ENCODE peak calls at places on chromosomes 1 and 21, in four cellular contexts. N is AG09309, R is GM23338, K is fibroblast of mammary gland. I is an unnamed sample.
A peak's percentile ranks its signal among the peaks of the same experiment; 100 is the strongest.

GRCh38 chr1:150874455-150875196 is 1.8 kb downstream of the ARNT start:
- DNase-seq in K (peak; percentile 11), N (no peak), R (no peak), I (no peak)

GRCh38 chr1:43536864-43537358 is 6.2 kb downstream of the PTPRF start:
- DNase-seq in R (no peak), N (no peak), K (no peak), I (no peak)

GRCh38 chr1:176364231-176364905 is 98.6 kb upstream of the PAPPA2 start:
- DNase-seq in N (no peak), R (peak; percentile 4), K (no peak), I (peak; percentile 7)

GRCh38 chr1:183956559-183957188 is 80.9 kb downstream of the COLGALT2 start:
- DNase-seq in N (peak; percentile 67), R (no peak), K (peak; percentile 88), I (no peak)

GRCh38 chr1:21927531-21928237 is 9.4 kb downstream of the HSPG2 start:
- DNase-seq in N (no peak), K (peak; percentile 91), R (no peak), I (no peak)

GRCh38 chr1:168792142-168792541 is 63.1 kb upstream of the DPT start:
- DNase-seq in K (no peak), R (no peak), N (no peak), I (no peak)

GRCh38 chr1:179017383-179018326 is 8.0 kb upstream of the FAM20B start:
- DNase-seq in R (no peak), K (peak; percentile 61), N (no peak), I (no peak)

GRCh38 chr1:8097077-8097799 is 71.1 kb upstream of the ERRFI1 start:
- DNase-seq in R (no peak), N (peak; percentile 76), K (peak; percentile 96), I (no peak)

GRCh38 chr1:203200059-203200553 is 13.6 kb upstream of the CHI3L1 start:
- DNase-seq in R (no peak), K (peak; percentile 94), N (peak; percentile 89), I (no peak)

GRCh38 chr1:18840145-18840544 is 19.3 kb downstream of the TAS1R2 start:
- DNase-seq in N (no peak), K (no peak), R (no peak), I (no peak)

GRCh38 chr1:192639607-192640368 is 3.8 kb downstream of the RGS13 start:
- DNase-seq in N (peak; percentile 50), K (peak; percentile 55), R (no peak), I (no peak)

GRCh38 chr1:8096105-8097011 is 70.2 kb upstream of the ERRFI1 start:
- DNase-seq in N (peak; percentile 67), R (no peak), K (peak; percentile 90), I (no peak)

GRCh38 chr1:227429447-227430359 is 111.4 kb upstream of the CDC42BPA start:
- DNase-seq in N (peak; percentile 11), R (no peak), K (peak; percentile 70), I (no peak)

GRCh38 chr1:230972855-230973271 is 5.8 kb downstream of the TTC13 start:
- DNase-seq in K (no peak), N (no peak), R (no peak), I (no peak)

GRCh38 chr1:20739225-20739624 is 6.7 kb upstream of the SH2D5 start:
- DNase-seq in R (no peak), N (peak; percentile 44), K (peak; percentile 64), I (no peak)

GRCh38 chr1:100703716-100704115 is 15.8 kb upstream of the VCAM1 start:
- DNase-seq in K (no peak), N (peak; percentile 33), R (no peak), I (no peak)

GRCh38 chr21:44517175-44517899 is 22.7 kb downstream of the KRTAP10-1 start:
- DNase-seq in R (peak; percentile 55), K (peak; percentile 45), N (no peak), I (peak; percentile 85)

GRCh38 chr1:54798206-54798605 is 2.9 kb downstream of the TTC22 start:
- DNase-seq in N (no peak), K (no peak), R (no peak), I (no peak)

GRCh38 chr1:213568929-213569815 is 418.6 kb upstream of the PROX1 start:
- DNase-seq in N (no peak), R (no peak), K (no peak), I (no peak)

GRCh38 chr1:237851209-237851845 is 39.4 kb downstream of the ZP4 start:
- DNase-seq in R (peak; percentile 91), N (peak; percentile 10), K (peak; percentile 61), I (peak; percentile 59)

GRCh38 chr1:24015226-24016210 is 35.4 kb upstream of the SRSF10 start:
- DNase-seq in K (peak; percentile 93), R (no peak), N (peak; percentile 76), I (no peak)

GRCh38 chr21:33257404-33257803 is 8.8 kb upstream of the IL10RB start:
- DNase-seq in K (no peak), R (no peak), N (no peak), I (no peak)

GRCh38 chr1:163844393-163844948 is 522.7 kb downstream of the NUF2 start:
- DNase-seq in K (peak; percentile 95), N (peak; percentile 80), R (no peak), I (no peak)

GRCh38 chr1:184212649-184213314 is 161.3 kb downstream of the TSEN15 start:
- DNase-seq in K (peak; percentile 76), N (peak; percentile 69), R (no peak), I (no peak)

GRCh38 chr1:225880210-225880584 is 2.0 kb downstream of the TMEM63A start:
- DNase-seq in K (no peak), R (no peak), N (no peak), I (no peak)

GRCh38 chr1:184118051-184118450 is 66.5 kb downstream of the TSEN15 start:
- DNase-seq in R (no peak), K (peak; percentile 96), N (peak; percentile 82), I (no peak)

GRCh38 chr1:180150982-180151381 is 3.7 kb upstream of the QSOX1 start:
- DNase-seq in K (peak; percentile 29), N (no peak), R (no peak), I (no peak)

GRCh38 chr1:16068356-16069270 is 4.8 kb downstream of the FAM131C start:
- DNase-seq in R (no peak), N (no peak), K (peak; percentile 13), I (no peak)

GRCh38 chr1:87061742-87062156 is 147.3 kb downstream of the HS2ST1 start:
- DNase-seq in R (no peak), K (peak; percentile 94), N (peak; percentile 18), I (no peak)

GRCh38 chr1:85321237-85321964 is 45.0 kb upstream of the BCL10 start:
- DNase-seq in R (no peak), K (peak; percentile 91), N (no peak), I (no peak)

GRCh38 chr1:103525114-103525606 is 339 bp upstream of the RNPC3 start:
- DNase-seq in R (peak; percentile 71), K (peak; percentile 59), N (no peak), I (peak; percentile 64)

GRCh38 chr1:227949954-227950734 is 2.4 kb upstream of the WNT9A start:
- DNase-seq in N (no peak), K (no peak), R (no peak), I (peak; percentile 38)

GRCh38 chr1:117405042-117405441 is 37.8 kb downstream of the MAN1A2 start:
- DNase-seq in N (no peak), R (no peak), K (no peak), I (no peak)

GRCh38 chr1:111768023-111768422 is 12.3 kb downstream of the DDX20 start:
- DNase-seq in K (no peak), R (no peak), N (no peak), I (no peak)

GRCh38 chr1:68495968-68496679 is 758 bp downstream of the DEPDC1 start:
- DNase-seq in R (no peak), K (no peak), N (no peak), I (peak; percentile 9)

GRCh38 chr1:153261793-153262371 is 2.4 kb downstream of the LORICRIN start:
- DNase-seq in N (no peak), K (no peak), R (peak; percentile 4), I (no peak)

GRCh38 chr1:153259387-153259786 is at the start of gene LORICRIN:
- DNase-seq in K (no peak), R (no peak), N (no peak), I (no peak)

GRCh38 chr1:153262462-153263157 is 3.1 kb downstream of the LORICRIN start:
- DNase-seq in R (no peak), K (no peak), N (no peak), I (no peak)

GRCh38 chr1:153260473-153260979 is 1.0 kb downstream of the LORICRIN start:
- DNase-seq in R (no peak), K (peak; percentile 2), N (no peak), I (no peak)

GRCh38 chr1:153260980-153261792 is 1.7 kb downstream of the LORICRIN start:
- DNase-seq in K (no peak), R (peak; percentile 72), N (no peak), I (peak; percentile 63)
- H3K4me3 ChIP-seq in K (no peak overlapping the region), R (peak overlapping the region; percentile 63), N (peak overlapping the region; percentile 13), I (no peak overlapping the region)

DNA sequence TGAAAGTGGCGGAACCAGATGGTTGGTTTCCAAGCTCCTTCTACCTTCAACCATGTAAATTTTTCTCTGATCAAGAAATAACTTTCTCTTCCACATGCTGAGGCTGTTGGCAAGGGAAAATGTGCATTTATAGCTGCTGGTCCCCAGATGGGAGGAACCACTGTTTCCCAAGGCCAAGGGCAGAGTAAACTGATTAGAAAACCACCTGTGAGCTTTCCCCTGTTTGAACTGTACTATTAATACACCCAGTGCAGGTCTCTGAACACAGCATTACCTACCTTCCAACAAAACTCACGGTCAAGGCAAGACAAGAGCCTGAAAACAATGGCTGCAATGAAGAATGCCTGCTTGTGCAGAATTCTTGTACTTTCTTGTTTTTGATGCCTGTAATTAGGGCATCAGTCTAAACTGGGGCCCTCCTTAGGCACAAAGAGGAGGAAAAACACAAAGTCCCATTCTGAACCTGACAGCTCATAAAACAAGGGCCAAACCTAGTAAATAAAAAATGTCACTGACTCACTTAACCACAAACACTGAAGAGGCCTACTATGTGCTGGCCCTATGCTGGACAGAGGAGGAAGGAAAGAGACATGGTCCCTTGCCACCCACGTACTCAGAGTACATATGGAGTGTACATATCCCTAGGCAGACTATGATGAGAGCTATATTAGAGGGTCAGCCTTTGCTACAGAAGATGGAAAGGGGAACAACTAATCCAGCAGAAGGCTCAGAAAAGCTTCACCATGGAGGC is 2.6 kb downstream of the MKNK1 start:
- DNase-seq in N (no peak), R (no peak), K (no peak), I (no peak)
- H3K4me3 ChIP-seq in N (no peak overlapping the region), R (no peak overlapping the region), K (no peak overlapping the region), I (no peak overlapping the region)

GRCh38 chr1:6485937-6486250 is 5.6 kb downstream of the PLEKHG5 start:
- DNase-seq in R (no peak), K (no peak), N (no peak), I (no peak)
- H3K4me3 ChIP-seq in R (peak overlapping the region; percentile 78), K (no peak overlapping the region), N (peak overlapping the region; percentile 24), I (peak overlapping the region; percentile 71)

DNA sequence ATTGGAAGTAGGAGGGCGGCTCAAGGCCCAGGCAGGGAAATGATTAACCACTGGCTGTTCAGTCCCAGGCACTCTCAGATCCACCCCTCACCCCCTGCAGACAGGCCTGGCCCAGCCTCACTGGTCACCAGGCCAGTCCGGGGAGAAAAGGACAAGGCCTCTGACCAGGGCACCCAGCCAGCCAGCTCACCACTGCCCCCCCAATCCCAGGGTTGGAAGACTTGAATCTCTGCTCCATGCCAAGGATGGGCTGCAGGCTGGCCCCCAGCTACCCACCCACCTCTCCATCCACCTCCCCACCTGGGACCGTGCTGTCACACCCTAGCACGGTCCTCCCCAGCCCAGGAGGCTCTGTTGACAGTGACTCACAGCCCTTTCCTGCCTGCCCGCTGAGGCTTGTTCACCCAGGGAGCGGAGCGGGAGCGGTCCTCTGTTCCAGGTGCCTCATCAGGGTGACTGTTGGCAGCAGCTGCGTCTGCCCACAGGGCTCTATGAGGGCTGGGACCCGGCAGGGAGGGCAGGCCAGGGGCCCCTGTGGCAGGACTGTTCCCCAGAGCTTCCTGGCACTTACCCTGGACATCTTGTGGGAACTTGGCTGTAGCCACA is 2.2 kb downstream of the LAD1 start:
- DNase-seq in N (no peak), K (no peak), R (no peak), I (no peak)
- H3K4me3 ChIP-seq in N (no peak overlapping the region), K (no peak overlapping the region), R (no peak overlapping the region), I (no peak overlapping the region)